ENCODE peak calls at places on chromosomes 13 and 19, in eight cellular contexts. G is kidney tubule cell; M is fibroblast of lung; R is caudate nucleus; W is CD8-positive, alpha-beta memory T cell; A is lower leg skin; S is right atrium auricular region; K is A673. U is an unnamed sample.

GRCh38 chr13:21054313-21054712 is 7.1 kb downstream of the LATS2 start:
- DNase-seq in G (no peak), M (no peak), R (no peak), W (no peak), A (no peak), S (no peak), K (no peak), U (no peak)

GRCh38 chr13:94308808-94309207 is 170.7 kb downstream of the DCT start:
- DNase-seq in G (no peak), M (no peak), R (no peak), W (no peak), A (no peak), S (no peak), K (no peak), U (peak)

GRCh38 chr19:18672606-18673337 is 10.7 kb upstream of the CRTC1 start:
- DNase-seq in G (no peak), M (peak), R (no peak), W (no peak), A (no peak), S (no peak), K (peak), U (peak)

GRCh38 chr13:42036711-42037110 is 11.7 kb upstream of the DGKH start:
- DNase-seq in G (no peak), M (no peak), R (no peak), W (no peak), A (no peak), S (no peak), K (no peak), U (no peak)

GRCh38 chr13:60329221-60329983 is 67.6 kb upstream of the TDRD3 start:
- DNase-seq in G (peak), M (peak), R (no peak), W (no peak), A (no peak), S (no peak), K (peak), U (peak)

GRCh38 chr13:111503905-111504695 is 183.7 kb downstream of the TEX29 start:
- DNase-seq in G (no peak), M (no peak), R (no peak), W (no peak), A (peak), S (no peak), K (no peak), U (no peak)

GRCh38 chr13:68473834-68474326 is 1243.7 kb upstream of the PCDH9 start:
- DNase-seq in G (no peak), M (no peak), R (no peak), W (no peak), A (no peak), S (no peak), K (no peak), U (no peak)

GRCh38 chr19:55554749-55555152 is 9.4 kb upstream of the SBK3 start:
- DNase-seq in G (no peak), M (no peak), R (no peak), W (no peak), A (no peak), S (no peak), K (no peak), U (no peak)

GRCh38 chr19:1057185-1057857 is 9.6 kb upstream of the ARHGAP45 start:
- DNase-seq in G (peak), M (peak), R (no peak), W (no peak), A (no peak), S (no peak), K (no peak), U (peak)

GRCh38 chr19:52248256-52248655 is 21.1 kb upstream of the ZNF766 start:
- DNase-seq in G (peak), M (peak), R (no peak), W (peak), A (peak), S (no peak), K (peak), U (peak)

GRCh38 chr13:35917252-35917941 is 213.8 kb downstream of the DCLK1 start:
- DNase-seq in G (no peak), M (no peak), R (no peak), W (no peak), A (no peak), S (no peak), K (peak), U (no peak)